ENCODE peak calls at places on chromosomes 11 and 22, in eight cellular contexts. One of them, this sample, is unnamed.
A peak's percentile ranks its signal among the peaks of the same experiment; 100 is the strongest.

GRCh38 chr11:73070653-73071052 is 71.5 kb downstream of the FCHSD2 start:
- DNase-seq in Calu3: no peak
- DNase-seq in CD8-positive, alpha-beta T cell: no peak
- DNase-seq in neural crest cell: no peak
- DNase-seq in progenitor cell of endocrine pancreas: no peak
- DNase-seq in esophagus squamous epithelium: no peak
- DNase-seq in cardiac muscle cell: no peak
- DNase-seq in mucosa of descending colon: no peak
- DNase-seq in this sample: no peak

GRCh38 chr11:7671807-7672206 is 1.5 kb downstream of the CYB5R2 start:
- DNase-seq in Calu3: peak; percentile 21
- DNase-seq in CD8-positive, alpha-beta T cell: no peak
- DNase-seq in neural crest cell: no peak
- DNase-seq in progenitor cell of endocrine pancreas: no peak
- DNase-seq in esophagus squamous epithelium: no peak
- DNase-seq in cardiac muscle cell: no peak
- DNase-seq in mucosa of descending colon: no peak
- DNase-seq in this sample: peak; percentile 76

GRCh38 chr11:74691755-74692154 is 39.5 kb downstream of the CHRDL2 start:
- DNase-seq in Calu3: no peak
- DNase-seq in CD8-positive, alpha-beta T cell: no peak
- DNase-seq in neural crest cell: no peak
- DNase-seq in progenitor cell of endocrine pancreas: no peak
- DNase-seq in esophagus squamous epithelium: no peak
- DNase-seq in cardiac muscle cell: no peak
- DNase-seq in mucosa of descending colon: no peak
- DNase-seq in this sample: no peak

GRCh38 chr22:37563153-37564081 is 3.1 kb downstream of the CDC42EP1 start:
- DNase-seq in Calu3: peak; percentile 95
- DNase-seq in CD8-positive, alpha-beta T cell: no peak
- DNase-seq in neural crest cell: no peak
- DNase-seq in progenitor cell of endocrine pancreas: no peak
- DNase-seq in esophagus squamous epithelium: no peak
- DNase-seq in cardiac muscle cell: peak; percentile 97
- DNase-seq in mucosa of descending colon: peak; percentile 70
- DNase-seq in this sample: no peak

GRCh38 chr11:2302280-2302843 is 549 bp downstream of the TSPAN32 start:
- DNase-seq in Calu3: no peak
- DNase-seq in CD8-positive, alpha-beta T cell: peak; percentile 38
- DNase-seq in neural crest cell: no peak
- DNase-seq in progenitor cell of endocrine pancreas: no peak
- DNase-seq in esophagus squamous epithelium: no peak
- DNase-seq in cardiac muscle cell: no peak
- DNase-seq in mucosa of descending colon: no peak
- DNase-seq in this sample: no peak

GRCh38 chr11:33388793-33389525 is 131.8 kb downstream of the HIPK3 start:
- DNase-seq in Calu3: no peak
- DNase-seq in CD8-positive, alpha-beta T cell: no peak
- DNase-seq in neural crest cell: no peak
- DNase-seq in progenitor cell of endocrine pancreas: no peak
- DNase-seq in esophagus squamous epithelium: no peak
- DNase-seq in cardiac muscle cell: no peak
- DNase-seq in mucosa of descending colon: no peak
- DNase-seq in this sample: no peak

GRCh38 chr11:22785251-22785650 is 44.4 kb downstream of the SVIP start:
- DNase-seq in Calu3: peak; percentile 9
- DNase-seq in CD8-positive, alpha-beta T cell: no peak
- DNase-seq in neural crest cell: no peak
- DNase-seq in progenitor cell of endocrine pancreas: no peak
- DNase-seq in esophagus squamous epithelium: no peak
- DNase-seq in cardiac muscle cell: peak; percentile 63
- DNase-seq in mucosa of descending colon: no peak
- DNase-seq in this sample: no peak

GRCh38 chr11:129141748-129142475 is 50.2 kb downstream of the ARHGAP32 start:
- DNase-seq in Calu3: no peak
- DNase-seq in CD8-positive, alpha-beta T cell: no peak
- DNase-seq in neural crest cell: no peak
- DNase-seq in progenitor cell of endocrine pancreas: no peak
- DNase-seq in esophagus squamous epithelium: no peak
- DNase-seq in cardiac muscle cell: peak; percentile 38
- DNase-seq in mucosa of descending colon: no peak
- DNase-seq in this sample: no peak

GRCh38 chr22:28988455-28988854 is 73.2 kb downstream of the C22orf31 start:
- DNase-seq in Calu3: no peak
- DNase-seq in CD8-positive, alpha-beta T cell: no peak
- DNase-seq in neural crest cell: no peak
- DNase-seq in progenitor cell of endocrine pancreas: no peak
- DNase-seq in esophagus squamous epithelium: no peak
- DNase-seq in cardiac muscle cell: no peak
- DNase-seq in mucosa of descending colon: no peak
- DNase-seq in this sample: no peak

GRCh38 chr11:126485021-126485781 is 129.7 kb downstream of the ST3GAL4 start:
- DNase-seq in Calu3: no peak
- DNase-seq in CD8-positive, alpha-beta T cell: no peak
- DNase-seq in neural crest cell: no peak
- DNase-seq in progenitor cell of endocrine pancreas: no peak
- DNase-seq in esophagus squamous epithelium: no peak
- DNase-seq in cardiac muscle cell: peak; percentile 28
- DNase-seq in mucosa of descending colon: no peak
- DNase-seq in this sample: no peak

GRCh38 chr11:6486938-6487337 is 5.6 kb downstream of the TIMM10B start:
- DNase-seq in Calu3: no peak
- DNase-seq in CD8-positive, alpha-beta T cell: no peak
- DNase-seq in neural crest cell: no peak
- DNase-seq in progenitor cell of endocrine pancreas: no peak
- DNase-seq in esophagus squamous epithelium: no peak
- DNase-seq in cardiac muscle cell: no peak
- DNase-seq in mucosa of descending colon: no peak
- DNase-seq in this sample: no peak

GRCh38 chr22:35561796-35562526 is 21.3 kb downstream of the RASD2 start:
- DNase-seq in Calu3: peak; percentile 38
- DNase-seq in CD8-positive, alpha-beta T cell: no peak
- DNase-seq in neural crest cell: no peak
- DNase-seq in progenitor cell of endocrine pancreas: no peak
- DNase-seq in esophagus squamous epithelium: no peak
- DNase-seq in cardiac muscle cell: peak; percentile 74
- DNase-seq in mucosa of descending colon: no peak
- DNase-seq in this sample: no peak

DNA sequence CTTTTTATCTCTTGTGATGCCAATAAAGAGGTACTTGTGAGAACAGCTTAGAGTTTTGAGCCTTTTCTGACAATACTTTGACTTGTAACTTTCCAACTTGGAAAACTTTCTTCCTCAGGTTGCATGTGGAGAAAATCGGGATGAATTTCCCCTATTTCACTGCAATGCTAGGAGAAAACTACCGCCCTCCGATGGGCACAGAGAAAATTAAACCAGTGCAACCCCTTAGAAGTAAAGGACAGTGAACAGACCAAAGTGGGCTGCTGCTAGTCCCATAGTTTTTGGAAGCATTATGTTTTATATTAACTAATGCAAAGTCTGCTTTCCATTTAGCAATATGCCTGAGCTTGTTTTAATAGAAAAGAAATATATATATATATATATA is 195.5 kb upstream of the RAG2 start:
- DNase-seq in Calu3: peak; percentile 5
- DNase-seq in CD8-positive, alpha-beta T cell: no peak
- DNase-seq in neural crest cell: peak; percentile 4
- DNase-seq in progenitor cell of endocrine pancreas: no peak
- DNase-seq in esophagus squamous epithelium: no peak
- DNase-seq in cardiac muscle cell: no peak
- DNase-seq in mucosa of descending colon: no peak
- DNase-seq in this sample: no peak
- TF ChIP-seq CTCF in Calu3: no peak
- TF ChIP-seq CTCF in CD8-positive, alpha-beta T cell: no peak
- TF ChIP-seq CTCF in neural crest cell: peak; percentile 21
- TF ChIP-seq CTCF in progenitor cell of endocrine pancreas: peak; percentile 50
- TF ChIP-seq CTCF in esophagus squamous epithelium: no peak
- TF ChIP-seq CTCF in cardiac muscle cell: peak; percentile 26
- TF ChIP-seq CTCF in mucosa of descending colon: no peak
- TF ChIP-seq CTCF in this sample: no peak

GRCh38 chr11:299951-300735 is 817 bp upstream of the IFITM5 start:
- DNase-seq in Calu3: no peak
- DNase-seq in CD8-positive, alpha-beta T cell: peak; percentile 57
- DNase-seq in neural crest cell: no peak
- DNase-seq in progenitor cell of endocrine pancreas: no peak
- DNase-seq in esophagus squamous epithelium: no peak
- DNase-seq in cardiac muscle cell: peak; percentile 47
- DNase-seq in mucosa of descending colon: peak; percentile 48
- DNase-seq in this sample: peak; percentile 58
- TF ChIP-seq CTCF in Calu3: no peak
- TF ChIP-seq CTCF in CD8-positive, alpha-beta T cell: peak; percentile 48
- TF ChIP-seq CTCF in neural crest cell: no peak
- TF ChIP-seq CTCF in progenitor cell of endocrine pancreas: peak; percentile 32
- TF ChIP-seq CTCF in esophagus squamous epithelium: no peak
- TF ChIP-seq CTCF in cardiac muscle cell: peak; percentile 37
- TF ChIP-seq CTCF in mucosa of descending colon: no peak
- TF ChIP-seq CTCF in this sample: no peak

DNA sequence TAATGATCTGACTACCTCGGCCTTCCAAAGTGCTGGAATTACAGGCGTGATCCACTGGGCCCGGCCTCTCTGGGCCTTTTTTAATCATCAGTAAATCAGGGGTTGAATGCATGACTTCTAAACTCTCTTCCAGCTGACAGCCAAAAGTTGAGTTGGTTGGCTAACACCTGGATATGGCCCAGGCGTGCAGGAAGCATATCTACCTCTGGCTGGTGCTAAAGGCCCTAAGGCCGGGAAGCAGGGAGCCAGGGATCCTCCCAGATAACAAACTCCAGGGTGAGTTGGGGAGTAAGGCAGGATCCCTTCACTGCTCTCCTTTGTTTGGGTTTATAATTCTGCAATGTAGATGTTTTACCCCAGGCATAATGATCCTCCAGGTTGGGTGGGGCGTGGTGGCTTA is 13.7 kb upstream of the PTPRJ start:
- DNase-seq in Calu3: no peak
- DNase-seq in CD8-positive, alpha-beta T cell: no peak
- DNase-seq in neural crest cell: no peak
- DNase-seq in progenitor cell of endocrine pancreas: no peak
- DNase-seq in esophagus squamous epithelium: no peak
- DNase-seq in cardiac muscle cell: no peak
- DNase-seq in mucosa of descending colon: no peak
- DNase-seq in this sample: no peak
- TF ChIP-seq CTCF in Calu3: no peak
- TF ChIP-seq CTCF in CD8-positive, alpha-beta T cell: no peak
- TF ChIP-seq CTCF in neural crest cell: no peak
- TF ChIP-seq CTCF in progenitor cell of endocrine pancreas: no peak
- TF ChIP-seq CTCF in esophagus squamous epithelium: no peak
- TF ChIP-seq CTCF in cardiac muscle cell: no peak
- TF ChIP-seq CTCF in mucosa of descending colon: no peak
- TF ChIP-seq CTCF in this sample: no peak

GRCh38 chr11:94998285-94998684 is 24.8 kb downstream of the KDM4D start:
- DNase-seq in Calu3: no peak
- DNase-seq in CD8-positive, alpha-beta T cell: no peak
- DNase-seq in neural crest cell: no peak
- DNase-seq in progenitor cell of endocrine pancreas: no peak
- DNase-seq in esophagus squamous epithelium: no peak
- DNase-seq in cardiac muscle cell: no peak
- DNase-seq in mucosa of descending colon: no peak
- DNase-seq in this sample: no peak

GRCh38 chr11:94993400-94993943 is 20.0 kb downstream of the KDM4D start:
- DNase-seq in Calu3: no peak
- DNase-seq in CD8-positive, alpha-beta T cell: no peak
- DNase-seq in neural crest cell: no peak
- DNase-seq in progenitor cell of endocrine pancreas: no peak
- DNase-seq in esophagus squamous epithelium: no peak
- DNase-seq in cardiac muscle cell: no peak
- DNase-seq in mucosa of descending colon: no peak
- DNase-seq in this sample: no peak

GRCh38 chr11:94997437-94997836 is 23.9 kb downstream of the KDM4D start:
- DNase-seq in Calu3: no peak
- DNase-seq in CD8-positive, alpha-beta T cell: no peak
- DNase-seq in neural crest cell: no peak
- DNase-seq in progenitor cell of endocrine pancreas: no peak
- DNase-seq in esophagus squamous epithelium: no peak
- DNase-seq in cardiac muscle cell: no peak
- DNase-seq in mucosa of descending colon: no peak
- DNase-seq in this sample: no peak
- TF ChIP-seq CTCF in Calu3: no peak
- TF ChIP-seq CTCF in CD8-positive, alpha-beta T cell: no peak
- TF ChIP-seq CTCF in neural crest cell: peak; percentile 39
- TF ChIP-seq CTCF in progenitor cell of endocrine pancreas: peak; percentile 21
- TF ChIP-seq CTCF in esophagus squamous epithelium: no peak
- TF ChIP-seq CTCF in cardiac muscle cell: no peak
- TF ChIP-seq CTCF in mucosa of descending colon: no peak
- TF ChIP-seq CTCF in this sample: no peak

DNA sequence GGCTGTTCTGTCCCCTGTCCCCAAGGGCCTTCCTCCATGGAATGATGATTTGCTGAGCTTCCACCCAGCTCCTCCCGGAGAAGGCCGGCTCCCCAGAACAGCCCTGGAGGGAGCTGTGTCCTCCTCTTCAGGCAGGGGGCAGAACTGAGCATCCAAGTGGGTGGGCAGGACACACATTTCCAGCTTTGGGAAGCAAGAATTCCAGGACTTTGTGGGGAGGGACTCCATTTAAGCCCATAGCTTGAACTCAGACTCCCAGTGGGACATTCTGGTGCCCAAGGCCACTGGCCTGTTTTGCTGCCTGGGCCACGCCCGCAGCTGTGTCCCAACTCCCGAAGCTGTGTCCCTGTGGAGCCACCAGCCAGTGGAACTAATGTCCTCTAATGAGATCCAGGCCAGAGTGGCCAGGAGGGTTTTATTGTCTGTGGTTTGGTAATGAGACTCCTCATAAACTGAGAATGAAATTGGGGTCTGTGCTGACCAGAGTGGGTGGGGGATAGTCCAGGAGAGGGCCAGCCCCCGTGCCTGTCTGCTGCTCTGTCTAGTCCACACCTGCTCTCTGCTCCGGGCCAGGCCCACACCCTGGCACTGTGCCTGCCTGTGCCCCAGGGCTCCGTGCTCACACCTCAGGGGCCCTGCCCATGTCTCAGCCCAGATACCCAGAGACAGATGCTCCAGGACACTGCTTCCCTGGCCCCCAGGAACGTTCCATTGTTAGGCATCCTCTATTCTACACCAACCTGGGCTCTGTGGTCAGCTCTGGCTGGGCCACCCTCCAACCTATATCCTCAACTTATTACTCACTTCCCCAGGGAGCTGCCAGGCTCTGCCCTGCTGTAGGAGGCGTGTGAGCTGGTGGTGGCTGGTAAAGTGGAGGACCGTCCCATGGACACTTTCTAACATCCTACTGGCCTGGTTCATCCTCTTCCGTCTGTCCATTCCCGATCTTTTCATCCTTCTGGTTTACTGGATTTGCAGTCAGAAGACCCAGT is 7.6 kb downstream of the NECTIN1 start:
- DNase-seq in Calu3: peak; percentile 14
- DNase-seq in CD8-positive, alpha-beta T cell: no peak
- DNase-seq in neural crest cell: peak; percentile 44
- DNase-seq in progenitor cell of endocrine pancreas: no peak
- DNase-seq in esophagus squamous epithelium: no peak
- DNase-seq in cardiac muscle cell: no peak
- DNase-seq in mucosa of descending colon: no peak
- DNase-seq in this sample: no peak
- TF ChIP-seq CTCF in Calu3: peak; percentile 20
- TF ChIP-seq CTCF in CD8-positive, alpha-beta T cell: no peak
- TF ChIP-seq CTCF in neural crest cell: peak; percentile 51
- TF ChIP-seq CTCF in progenitor cell of endocrine pancreas: peak; percentile 55
- TF ChIP-seq CTCF in esophagus squamous epithelium: peak; percentile 36
- TF ChIP-seq CTCF in cardiac muscle cell: peak; percentile 58
- TF ChIP-seq CTCF in mucosa of descending colon: no peak
- TF ChIP-seq CTCF in this sample: peak; percentile 42

GRCh38 chr11:64000740-64001514 is 14.7 kb downstream of the OTUB1 start:
- DNase-seq in Calu3: no peak
- DNase-seq in CD8-positive, alpha-beta T cell: no peak
- DNase-seq in neural crest cell: no peak
- DNase-seq in progenitor cell of endocrine pancreas: no peak
- DNase-seq in esophagus squamous epithelium: no peak
- DNase-seq in cardiac muscle cell: no peak
- DNase-seq in mucosa of descending colon: no peak
- DNase-seq in this sample: no peak
- TF ChIP-seq CTCF in Calu3: no peak
- TF ChIP-seq CTCF in CD8-positive, alpha-beta T cell: no peak
- TF ChIP-seq CTCF in neural crest cell: peak; percentile 4
- TF ChIP-seq CTCF in progenitor cell of endocrine pancreas: peak; percentile 2
- TF ChIP-seq CTCF in esophagus squamous epithelium: no peak
- TF ChIP-seq CTCF in cardiac muscle cell: no peak
- TF ChIP-seq CTCF in mucosa of descending colon: no peak
- TF ChIP-seq CTCF in this sample: no peak

This sample was measured in GM20000.